ENCODE peak calls at places on chromosome 11, in six cellular contexts. E, R, Z, K, S and P are unnamed samples.

GRCh38 chr11:95092549-95093324 is 3.1 kb downstream of the ENDOD1 start:
- DNase-seq in E (no peak), K (peak), Z (peak), S (no peak), R (peak), P (peak)

GRCh38 chr11:26730711-26731460 is 9.0 kb upstream of the SLC5A12 start:
- DNase-seq in E (no peak), Z (no peak), S (no peak), K (peak), R (no peak), P (peak)

GRCh38 chr11:75931124-75931523 is 116.1 kb downstream of the UVRAG start:
- DNase-seq in R (no peak), E (no peak), K (peak), S (no peak), Z (peak), P (peak)

GRCh38 chr11:64900263-64900678 is 16.7 kb downstream of the ATG2A start:
- DNase-seq in S (no peak), Z (peak), R (peak), K (no peak), E (peak), P (no peak)

GRCh38 chr11:111378773-111379499 is at the start of gene POU2AF1:
- DNase-seq in Z (peak), S (no peak), R (peak), K (peak), E (peak), P (peak)

GRCh38 chr11:64526356-64526755 is 64.7 kb upstream of the SLC22A12 start:
- DNase-seq in Z (no peak), R (no peak), S (no peak), K (no peak), E (no peak), P (no peak)

GRCh38 chr11:67275606-67276409 is 9.5 kb downstream of the GRK2 start:
- DNase-seq in K (no peak), S (no peak), R (peak), Z (no peak), E (no peak), P (no peak)

GRCh38 chr11:131713529-131714134 is 343.2 kb downstream of the NTM start:
- DNase-seq in R (no peak), S (no peak), Z (no peak), K (no peak), E (no peak), P (no peak)

GRCh38 chr11:110712643-110713468 is 619 bp upstream of the ARHGAP20 start:
- DNase-seq in E (no peak), Z (no peak), S (no peak), R (peak), K (peak), P (peak)

GRCh38 chr11:18650859-18651557 is 16.9 kb upstream of the SPTY2D1 start:
- DNase-seq in K (peak), S (no peak), R (peak), Z (peak), E (peak), P (peak)

GRCh38 chr11:126359431-126360048 is 4.1 kb downstream of the ST3GAL4 start:
- DNase-seq in S (peak), R (peak), Z (no peak), E (no peak), K (peak), P (peak)

GRCh38 chr11:65132988-65133700 is 1.2 kb downstream of the SYVN1 start:
- DNase-seq in E (no peak), Z (peak), S (no peak), K (peak), R (peak), P (no peak)

GRCh38 chr11:73412308-73412707 is 36.1 kb downstream of the RELT start:
- DNase-seq in E (no peak), R (no peak), Z (peak), K (no peak), S (no peak), P (peak)

GRCh38 chr11:92227233-92227593 is 2.6 kb downstream of the FAT3 start:
- DNase-seq in K (no peak), E (no peak), R (peak), S (no peak), Z (no peak), P (no peak)

GRCh38 chr11:12100886-12101285 is 9.5 kb upstream of the MICAL2 start:
- DNase-seq in E (no peak), Z (no peak), K (no peak), S (no peak), R (no peak), P (no peak)

GRCh38 chr11:73147771-73148681 is 5.9 kb upstream of the FCHSD2 start:
- DNase-seq in E (no peak), K (no peak), S (no peak), R (peak), Z (no peak), P (no peak)

GRCh38 chr11:133971871-133972270 is 15.1 kb upstream of the IGSF9B start:
- DNase-seq in R (no peak), K (no peak), S (no peak), E (no peak), Z (no peak), P (no peak)

GRCh38 chr11:113618360-113618759 is 87.7 kb downstream of the TMPRSS5 start:
- DNase-seq in E (no peak), R (no peak), S (no peak), Z (peak), K (peak), P (peak)

GRCh38 chr11:124891390-124891861 is 6.2 kb downstream of the ROBO4 start:
- DNase-seq in E (no peak), S (peak), R (peak), K (no peak), Z (no peak), P (no peak)

GRCh38 chr11:73478737-73479347 is 102.6 kb downstream of the RELT start:
- DNase-seq in R (peak), E (no peak), Z (peak), S (no peak), K (peak), P (peak)